ENCODE peak calls at places on chromosomes 6 and 20, in six cellular contexts. I is GM12865, S is WERI-Rb-1, F is lower lobe of right lung, L is transverse colon, P is fibroblast of lung. B is an unnamed sample.

GRCh38 chr6:85594197-85594930 is 706 bp upstream of the SNX14 start:
- DNase-seq in I (peak), S (peak), F (no peak), L (no peak), P (peak), B (no peak)

GRCh38 chr6:46010771-46011170 is 4.9 kb downstream of the CLIC5 start:
- DNase-seq in I (no peak), S (no peak), F (no peak), L (peak), P (no peak), B (no peak)

GRCh38 chr20:42125426-42125825 is 507.2 kb upstream of the CHD6 start:
- DNase-seq in I (no peak), S (no peak), F (no peak), L (no peak), P (no peak), B (no peak)

GRCh38 chr6:151497935-151498726 is 4.3 kb downstream of the CCDC170 start:
- DNase-seq in I (peak), S (no peak), F (no peak), L (no peak), P (peak), B (no peak)

GRCh38 chr20:57650266-57650665 is 30.0 kb upstream of the ZBP1 start:
- DNase-seq in I (no peak), S (no peak), F (peak), L (no peak), P (no peak), B (no peak)

GRCh38 chr6:87848616-87849015 is 146.6 kb upstream of the AKIRIN2 start:
- DNase-seq in I (no peak), S (no peak), F (no peak), L (peak), P (no peak), B (no peak)

GRCh38 chr20:31908424-31908823 is 38.0 kb downstream of the TTLL9 start:
- DNase-seq in I (no peak), S (no peak), F (no peak), L (no peak), P (no peak), B (no peak)

GRCh38 chr6:138795809-138796469 is at the start of gene ECT2L:
- DNase-seq in I (no peak), S (no peak), F (peak), L (peak), P (peak), B (no peak)

GRCh38 chr20:14955396-14955795 is 618.0 kb upstream of the FLRT3 start:
- DNase-seq in I (no peak), S (no peak), F (no peak), L (no peak), P (no peak), B (no peak)

GRCh38 chr6:47042238-47042843 is at the start of gene ADGRF1:
- DNase-seq in I (no peak), S (no peak), F (no peak), L (peak), P (no peak), B (no peak)

GRCh38 chr6:148969679-148970078 is 222.8 kb downstream of the UST start:
- DNase-seq in I (no peak), S (no peak), F (no peak), L (peak), P (peak), B (no peak)

GRCh38 chr6:50824505-50824904 is 5.8 kb downstream of the TFAP2B start:
- DNase-seq in I (no peak), S (no peak), F (no peak), L (no peak), P (no peak), B (no peak)

GRCh38 chr6:127630800-127631199 is 53.8 kb downstream of the C6orf58 start:
- DNase-seq in I (no peak), S (no peak), F (no peak), L (no peak), P (no peak), B (no peak)

GRCh38 chr6:35359744-35360348 is 17.5 kb downstream of the PPARD start:
- DNase-seq in I (no peak), S (no peak), F (no peak), L (no peak), P (peak), B (peak)

GRCh38 chr6:148608211-148608951 is 138.4 kb upstream of the UST start:
- DNase-seq in I (peak), S (no peak), F (no peak), L (no peak), P (peak), B (no peak)

GRCh38 chr6:96528193-96528592 is 6.6 kb downstream of the UFL1 start:
- DNase-seq in I (no peak), S (no peak), F (no peak), L (no peak), P (no peak), B (no peak)

GRCh38 chr20:18087054-18087453 is 29.3 kb upstream of the OVOL2 start:
- DNase-seq in I (no peak), S (no peak), F (no peak), L (no peak), P (no peak), B (no peak)

GRCh38 chr20:37886851-37887297 is 16.1 kb upstream of the VSTM2L start:
- DNase-seq in I (peak), S (no peak), F (peak), L (no peak), P (no peak), B (no peak)

GRCh38 chr6:73393278-73393677 is 1.4 kb upstream of the DDX43 start:
- DNase-seq in I (no peak), S (no peak), F (no peak), L (no peak), P (no peak), B (no peak)

GRCh38 chr6:26312501-26313390 is 52.3 kb upstream of the BTN3A2 start:
- DNase-seq in I (peak), S (peak), F (peak), L (peak), P (peak), B (peak)

GRCh38 chr20:57779401-57780003 is 69.7 kb upstream of the PMEPA1 start:
- DNase-seq in I (no peak), S (no peak), F (no peak), L (no peak), P (no peak), B (no peak)

GRCh38 chr20:22836211-22836610 is 198.9 kb upstream of the SSTR4 start:
- DNase-seq in I (no peak), S (no peak), F (no peak), L (no peak), P (no peak), B (no peak)

GRCh38 chr6:93366506-93366905 is 52.9 kb downstream of the EPHA7 start:
- DNase-seq in I (no peak), S (no peak), F (no peak), L (no peak), P (no peak), B (no peak)

GRCh38 chr6:104710543-104711335 is 149.0 kb downstream of the HACE1 start:
- DNase-seq in I (no peak), S (no peak), F (no peak), L (no peak), P (peak), B (no peak)

GRCh38 chr6:104702126-104702841 is 157.4 kb downstream of the HACE1 start:
- DNase-seq in I (no peak), S (no peak), F (no peak), L (no peak), P (no peak), B (no peak)

GRCh38 chr20:51220293-51220706 is 197.4 kb upstream of the KCNG1 start:
- DNase-seq in I (peak), S (peak), F (peak), L (peak), P (peak), B (no peak)

GRCh38 chr6:93784794-93785757 is 365.7 kb upstream of the EPHA7 start:
- DNase-seq in I (no peak), S (no peak), F (no peak), L (no peak), P (peak), B (no peak)

GRCh38 chr6:49606696-49607390 is 29.8 kb downstream of the RHAG start:
- DNase-seq in I (peak), S (peak), F (no peak), L (peak), P (peak), B (peak)

GRCh38 chr20:40668449-40669228 is 20.4 kb downstream of the MAFB start:
- DNase-seq in I (no peak), S (no peak), F (no peak), L (no peak), P (no peak), B (no peak)

GRCh38 chr6:56758120-56758519 is 115.4 kb upstream of the DST start:
- DNase-seq in I (no peak), S (no peak), F (no peak), L (no peak), P (no peak), B (no peak)

GRCh38 chr20:2767768-2768631 is 32.4 kb downstream of the CPXM1 start:
- DNase-seq in I (no peak), S (no peak), F (peak), L (no peak), P (peak), B (peak)

GRCh38 chr6:3664641-3665041 is 86.9 kb downstream of the PXDC1 start:
- DNase-seq in I (no peak), S (no peak), F (no peak), L (no peak), P (no peak), B (no peak)

GRCh38 chr6:105994522-105995402 is 91.4 kb upstream of the PRDM1 start:
- DNase-seq in I (peak), S (peak), F (peak), L (peak), P (peak), B (no peak)

GRCh38 chr20:17570347-17571152 is 675 bp downstream of the DSTN start:
- DNase-seq in I (peak), S (peak), F (peak), L (peak), P (peak), B (no peak)

GRCh38 chr6:82097676-82098075 is 149.9 kb downstream of the IBTK start:
- DNase-seq in I (no peak), S (no peak), F (no peak), L (no peak), P (no peak), B (no peak)

GRCh38 chr20:4070323-4071176 is 55.2 kb upstream of the RNF24 start:
- DNase-seq in I (no peak), S (no peak), F (no peak), L (no peak), P (no peak), B (no peak)
- H3K4me3 ChIP-seq in I (no peak), S (no peak), F (no peak), L (no peak), P (no peak), B (no peak)

DNA sequence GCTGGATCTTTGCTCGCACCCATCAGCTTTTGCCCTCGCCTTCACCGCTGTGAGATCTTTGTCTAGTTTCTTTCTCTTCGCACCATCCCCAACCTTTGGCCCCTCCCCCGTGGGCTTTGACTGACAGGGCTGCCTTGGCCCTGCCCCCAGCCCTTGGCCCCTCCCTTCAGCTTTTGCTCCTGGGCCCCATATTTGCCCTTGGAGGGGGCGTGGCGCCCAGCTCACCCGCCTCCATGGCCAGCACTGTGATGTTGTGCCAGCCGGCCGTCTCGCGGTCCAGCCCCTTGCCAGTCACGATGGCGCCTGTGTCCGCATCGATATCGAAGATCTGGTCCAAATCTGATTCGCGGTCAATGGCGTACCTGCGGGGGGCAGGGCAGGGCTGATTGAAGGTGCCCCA is 81.1 kb downstream of the CD40 start:
- DNase-seq in I (no peak), S (no peak), F (no peak), L (no peak), P (no peak), B (no peak)
- H3K4me3 ChIP-seq in I (no peak), S (no peak), F (no peak), L (no peak), P (no peak), B (no peak)

GRCh38 chr6:31304683-31305082 is 32.8 kb upstream of the HLA-C start:
- DNase-seq in I (peak), S (no peak), F (no peak), L (no peak), P (no peak), B (no peak)

GRCh38 chr6:31305674-31306219 is 33.9 kb upstream of the HLA-C start:
- DNase-seq in I (no peak), S (no peak), F (no peak), L (no peak), P (no peak), B (no peak)

GRCh38 chr6:31307669-31308049 is 35.8 kb upstream of the HLA-C start:
- DNase-seq in I (no peak), S (no peak), F (no peak), L (no peak), P (no peak), B (no peak)

GRCh38 chr6:31308050-31308844 is 36.4 kb upstream of the HLA-C start:
- DNase-seq in I (peak), S (no peak), F (peak), L (peak), P (no peak), B (no peak)

GRCh38 chr6:31308845-31309175 is 36.9 kb upstream of the HLA-C start:
- DNase-seq in I (no peak), S (no peak), F (no peak), L (no peak), P (no peak), B (no peak)
- H3K4me3 ChIP-seq in I (peak), S (no peak), F (peak), L (peak), P (no peak), B (no peak)

GRCh38 chr6:167130008-167130677 is 7.2 kb downstream of the CCR6 start:
- DNase-seq in I (peak), S (no peak), F (no peak), L (no peak), P (no peak), B (no peak)
- H3K4me3 ChIP-seq in I (no peak), S (no peak), F (no peak), L (no peak), P (no peak), B (no peak)

DNA sequence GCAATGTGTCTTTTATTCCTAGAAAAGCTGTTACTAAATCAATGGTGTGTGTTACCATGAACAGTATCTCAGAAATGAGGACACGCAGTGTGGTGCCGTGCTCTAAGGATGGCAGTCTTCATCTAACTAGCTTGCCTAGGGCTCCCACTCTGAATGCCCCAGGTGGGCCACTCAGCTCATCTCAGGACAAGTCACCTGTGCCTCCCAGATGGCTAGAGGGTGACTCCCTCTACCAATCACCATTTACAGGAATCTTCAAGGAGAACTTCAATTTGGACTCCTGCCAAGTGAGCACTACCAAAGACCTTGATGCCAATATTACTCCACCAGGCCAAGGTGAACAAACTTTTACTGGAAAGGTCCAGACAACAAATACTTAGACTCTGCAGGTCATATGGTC is 202.8 kb upstream of the FOXQ1 start:
- DNase-seq in I (no peak), S (no peak), F (no peak), L (no peak), P (no peak), B (no peak)
- H3K4me3 ChIP-seq in I (no peak), S (no peak), F (no peak), L (no peak), P (no peak), B (no peak)

GRCh38 chr6:10099648-10100047 is 315.2 kb downstream of the TFAP2A start:
- DNase-seq in I (no peak), S (no peak), F (peak), L (no peak), P (no peak), B (no peak)
- H3K4me3 ChIP-seq in I (no peak), S (no peak), F (peak), L (no peak), P (no peak), B (no peak)

DNA sequence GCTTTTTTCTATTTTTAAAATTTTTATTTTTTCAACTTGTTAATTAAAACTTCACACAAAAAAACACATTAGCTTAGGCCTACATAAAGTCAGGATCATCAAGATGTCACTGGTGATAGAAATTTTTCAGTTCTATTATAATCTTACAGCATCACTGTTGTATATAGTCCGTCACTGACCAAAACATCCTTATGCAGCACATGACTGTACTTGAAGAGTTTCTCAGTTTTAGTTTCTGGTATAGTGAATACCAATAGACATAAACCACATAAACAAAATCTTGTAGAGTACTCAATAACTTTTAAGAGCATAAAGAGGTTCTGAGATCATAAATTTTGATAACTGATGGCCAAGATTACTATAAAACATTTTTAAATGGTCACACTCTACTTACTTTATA is 71.8 kb downstream of the ASCC3 start:
- DNase-seq in I (no peak), S (no peak), F (no peak), L (no peak), P (peak), B (no peak)
- H3K4me3 ChIP-seq in I (no peak), S (no peak), F (no peak), L (no peak), P (no peak), B (no peak)

B was measured in AG04449.